ENCODE peak calls at places on chromosome 12, in six cellular contexts. J, L, X, G, Q and Y are unnamed samples.

GRCh38 chr12:15580431-15580830 is 208.8 kb downstream of the EPS8 start:
- DNase-seq in J (no peak), L (no peak), X (no peak), G (no peak), Q (no peak), Y (no peak)

GRCh38 chr12:75553398-75553797 is 42.0 kb upstream of the KRR1 start:
- DNase-seq in J (no peak), L (no peak), X (no peak), G (no peak), Q (no peak), Y (no peak)

GRCh38 chr12:3135522-3136461 is 58.6 kb downstream of the TSPAN9 start:
- DNase-seq in J (peak), L (peak), X (no peak), G (no peak), Q (peak), Y (peak)

GRCh38 chr12:75715323-75715644 is 203.9 kb upstream of the KRR1 start:
- DNase-seq in J (no peak), L (no peak), X (no peak), G (no peak), Q (no peak), Y (no peak)

GRCh38 chr12:45401008-45401407 is 185.1 kb downstream of the ANO6 start:
- DNase-seq in J (no peak), L (no peak), X (no peak), G (no peak), Q (no peak), Y (no peak)

GRCh38 chr12:82609234-82609914 is 77.3 kb upstream of the TMTC2 start:
- DNase-seq in J (no peak), L (no peak), X (no peak), G (no peak), Q (no peak), Y (no peak)

GRCh38 chr12:53699673-53700015 is 23.8 kb upstream of the ATP5MC2 start:
- DNase-seq in J (no peak), L (no peak), X (no peak), G (no peak), Q (no peak), Y (no peak)

GRCh38 chr12:54996235-54996634 is 11.7 kb upstream of the TESPA1 start:
- DNase-seq in J (no peak), L (no peak), X (no peak), G (no peak), Q (no peak), Y (no peak)

GRCh38 chr12:65662590-65662989 is 161.7 kb upstream of the HMGA2 start:
- DNase-seq in J (no peak), L (no peak), X (no peak), G (no peak), Q (no peak), Y (no peak)

GRCh38 chr12:30823764-30824163 is 69.0 kb upstream of the CAPRIN2 start:
- DNase-seq in J (no peak), L (no peak), X (no peak), G (no peak), Q (no peak), Y (no peak)

GRCh38 chr12:115485967-115486366 is 791.5 kb downstream of the MED13L start:
- DNase-seq in J (peak), L (no peak), X (no peak), G (no peak), Q (no peak), Y (no peak)

GRCh38 chr12:97299867-97300266 is 162.7 kb upstream of the RMST start:
- DNase-seq in J (no peak), L (no peak), X (no peak), G (no peak), Q (no peak), Y (no peak)

GRCh38 chr12:19707948-19708409 is 268.7 kb downstream of the AEBP2 start:
- DNase-seq in J (no peak), L (no peak), X (no peak), G (no peak), Q (no peak), Y (no peak)

GRCh38 chr12:52119398-52120254 is 40.1 kb downstream of the SMIM41 start:
- DNase-seq in J (peak), L (no peak), X (no peak), G (no peak), Q (no peak), Y (peak)

GRCh38 chr12:91181053-91181452 is 1.6 kb downstream of the DCN start:
- DNase-seq in J (no peak), L (no peak), X (no peak), G (no peak), Q (no peak), Y (no peak)

GRCh38 chr12:77087427-77087826 is 22.1 kb upstream of the E2F7 start:
- DNase-seq in J (no peak), L (no peak), X (no peak), G (no peak), Q (no peak), Y (no peak)

GRCh38 chr12:109890620-109891019 is 9.5 kb upstream of the TCHP start:
- DNase-seq in J (no peak), L (no peak), X (no peak), G (no peak), Q (no peak), Y (no peak)

GRCh38 chr12:50297996-50298395 is 14.7 kb upstream of the LIMA1 start:
- DNase-seq in J (no peak), L (no peak), X (no peak), G (no peak), Q (no peak), Y (no peak)

GRCh38 chr12:66288121-66288520 is 14.2 kb upstream of the HELB start:
- DNase-seq in J (no peak), L (no peak), X (peak), G (no peak), Q (peak), Y (no peak)

GRCh38 chr12:28535216-28535615 is 345.0 kb downstream of the CCDC91 start:
- DNase-seq in J (no peak), L (no peak), X (no peak), G (no peak), Q (no peak), Y (no peak)

GRCh38 chr12:76455582-76456345 is 103.8 kb downstream of the OSBPL8 start:
- DNase-seq in J (no peak), L (peak), X (no peak), G (no peak), Q (no peak), Y (no peak)

GRCh38 chr12:30823140-30823669 is 68.5 kb upstream of the CAPRIN2 start:
- DNase-seq in J (peak), L (peak), X (peak), G (no peak), Q (peak), Y (peak)

GRCh38 chr12:63098851-63099250 is 52.1 kb downstream of the AVPR1A start:
- DNase-seq in J (no peak), L (no peak), X (no peak), G (no peak), Q (no peak), Y (no peak)

GRCh38 chr12:27164330-27165045 is 79.6 kb upstream of the STK38L start:
- DNase-seq in J (peak), L (no peak), X (no peak), G (no peak), Q (no peak), Y (no peak)

GRCh38 chr12:51855586-51856428 is 7.3 kb upstream of the FIGNL2 start:
- DNase-seq in J (peak), L (no peak), X (no peak), G (no peak), Q (no peak), Y (peak)